ENCODE peak calls at places on chromosomes 4 and X, in five cellular contexts. One of them, this sample, is unnamed.
A peak's percentile ranks its signal among the peaks of the same experiment; 100 is the strongest.

GRCh38 chr4:81081156-81081555 is 50.6 kb downstream of the BMP3 start:
- DNase-seq in HL-60: no peak
- DNase-seq in stomach: no peak
- DNase-seq in suprapubic skin: no peak
- DNase-seq in endothelial cell of umbilical vein: no peak
- DNase-seq in this sample: no peak

GRCh38 chr4:168859100-168859499 is 151.0 kb downstream of the CBR4 start:
- DNase-seq in HL-60: no peak
- DNase-seq in stomach: no peak
- DNase-seq in suprapubic skin: no peak
- DNase-seq in endothelial cell of umbilical vein: no peak
- DNase-seq in this sample: no peak

GRCh38 chrX:45596190-45596808 is 395.6 kb upstream of the DIPK2B start:
- DNase-seq in HL-60: no peak
- DNase-seq in stomach: no peak
- DNase-seq in suprapubic skin: no peak
- DNase-seq in endothelial cell of umbilical vein: peak; percentile 25
- DNase-seq in this sample: no peak

GRCh38 chr4:107718351-107718965 is 1.6 kb downstream of the PAPSS1 start:
- DNase-seq in HL-60: peak; percentile 43
- DNase-seq in stomach: no peak
- DNase-seq in suprapubic skin: no peak
- DNase-seq in endothelial cell of umbilical vein: no peak
- DNase-seq in this sample: no peak

GRCh38 chr4:137819964-137820383 is 287.7 kb upstream of the PCDH18 start:
- DNase-seq in HL-60: peak; percentile 26
- DNase-seq in stomach: no peak
- DNase-seq in suprapubic skin: no peak
- DNase-seq in endothelial cell of umbilical vein: peak; percentile 61
- DNase-seq in this sample: peak; percentile 12

GRCh38 chr4:98199247-98199646 is 56.0 kb upstream of the STPG2 start:
- DNase-seq in HL-60: no peak
- DNase-seq in stomach: no peak
- DNase-seq in suprapubic skin: no peak
- DNase-seq in endothelial cell of umbilical vein: no peak
- DNase-seq in this sample: no peak

GRCh38 chrX:153642313-153642654 is 4.7 kb upstream of the DUSP9 start:
- DNase-seq in HL-60: no peak
- DNase-seq in stomach: no peak
- DNase-seq in suprapubic skin: no peak
- DNase-seq in endothelial cell of umbilical vein: no peak
- DNase-seq in this sample: no peak

GRCh38 chr4:37864786-37865185 is 26.1 kb upstream of the TBC1D1 start:
- DNase-seq in HL-60: peak; percentile 76
- DNase-seq in stomach: no peak
- DNase-seq in suprapubic skin: no peak
- DNase-seq in endothelial cell of umbilical vein: no peak
- DNase-seq in this sample: no peak

GRCh38 chrX:23287191-23287764 is 47.4 kb upstream of the PTCHD1 start:
- DNase-seq in HL-60: no peak
- DNase-seq in stomach: no peak
- DNase-seq in suprapubic skin: no peak
- DNase-seq in endothelial cell of umbilical vein: no peak
- DNase-seq in this sample: no peak

GRCh38 chr4:173546776-173547175 is 16.7 kb upstream of the HAND2 start:
- DNase-seq in HL-60: no peak
- DNase-seq in stomach: no peak
- DNase-seq in suprapubic skin: no peak
- DNase-seq in endothelial cell of umbilical vein: no peak
- DNase-seq in this sample: no peak
- H3K27me3 ChIP-seq in HL-60: peaks cover 19% of the 10 kb centered on the region
- H3K27me3 ChIP-seq in stomach: peaks cover 9% of the 10 kb centered on the region
- H3K27me3 ChIP-seq in suprapubic skin: peaks cover 58% of the 10 kb centered on the region
- H3K27me3 ChIP-seq in endothelial cell of umbilical vein: peaks cover 20% of the 10 kb centered on the region
- H3K27me3 ChIP-seq in this sample: peaks cover under 1% of the 10 kb centered on the region

GRCh38 chr4:40546506-40546905 is 83.2 kb downstream of the RBM47 start:
- DNase-seq in HL-60: no peak
- DNase-seq in stomach: peak; percentile 75
- DNase-seq in suprapubic skin: no peak
- DNase-seq in endothelial cell of umbilical vein: no peak
- DNase-seq in this sample: no peak
- TF ChIP-seq POLR2AphosphoS5 in HL-60: no peak
- TF ChIP-seq POLR2AphosphoS5 in stomach: no peak
- TF ChIP-seq POLR2AphosphoS5 in suprapubic skin: no peak
- TF ChIP-seq POLR2AphosphoS5 in endothelial cell of umbilical vein: no peak
- TF ChIP-seq POLR2AphosphoS5 in this sample: no peak

DNA sequence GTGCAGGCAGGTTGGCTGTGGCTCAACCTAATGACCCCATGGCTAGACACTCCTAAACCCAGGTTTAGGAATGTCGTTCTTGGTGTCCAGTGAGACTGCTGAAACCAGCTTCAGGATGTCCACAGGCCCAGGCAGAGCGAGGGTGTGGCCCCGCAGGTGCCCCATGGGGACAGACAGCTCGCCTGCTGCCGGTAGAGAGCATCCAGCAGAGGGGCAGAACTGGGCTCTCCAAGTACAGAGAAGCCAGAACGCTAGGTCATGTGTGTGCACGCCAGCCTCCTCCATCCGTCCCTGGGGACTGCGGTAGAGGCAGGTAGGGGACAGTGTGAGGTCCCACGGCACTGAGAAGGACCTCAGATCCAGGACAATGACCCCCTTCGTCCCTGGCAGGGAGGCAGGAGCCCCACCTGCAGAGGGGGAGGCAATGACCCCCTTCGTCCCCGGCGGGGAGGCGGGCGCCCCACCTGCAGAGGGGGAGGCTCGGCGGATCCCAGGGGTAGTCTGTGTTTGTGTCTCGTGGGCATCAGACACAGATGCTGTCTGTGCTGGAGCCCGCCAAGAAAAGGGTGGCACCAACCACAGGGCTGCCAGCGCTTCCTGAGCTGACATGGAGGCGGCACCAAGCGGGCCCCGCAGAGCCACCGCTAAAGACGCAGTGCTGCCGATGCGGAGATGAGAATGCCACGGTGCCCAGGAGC is 118.4 kb downstream of the FAM53A start:
- DNase-seq in HL-60: no peak
- DNase-seq in stomach: no peak
- DNase-seq in suprapubic skin: no peak
- DNase-seq in endothelial cell of umbilical vein: no peak
- DNase-seq in this sample: no peak
- H3K27me3 ChIP-seq in HL-60: peaks cover 6% of the 10 kb centered on the region
- H3K27me3 ChIP-seq in stomach: peaks cover 47% of the 10 kb centered on the region
- H3K27me3 ChIP-seq in suprapubic skin: peaks cover 74% of the 10 kb centered on the region
- H3K27me3 ChIP-seq in endothelial cell of umbilical vein: no peaks in the 10 kb centered on the region
- H3K27me3 ChIP-seq in this sample: no peaks in the 10 kb centered on the region

GRCh38 chr4:5888222-5888701 is 4.6 kb downstream of the CRMP1 start:
- DNase-seq in HL-60: no peak
- DNase-seq in stomach: no peak
- DNase-seq in suprapubic skin: no peak
- DNase-seq in endothelial cell of umbilical vein: no peak
- DNase-seq in this sample: no peak
- TF ChIP-seq POLR2AphosphoS5 in HL-60: no peak
- TF ChIP-seq POLR2AphosphoS5 in stomach: no peak
- TF ChIP-seq POLR2AphosphoS5 in suprapubic skin: no peak
- TF ChIP-seq POLR2AphosphoS5 in endothelial cell of umbilical vein: no peak
- TF ChIP-seq POLR2AphosphoS5 in this sample: no peak

GRCh38 chr4:1169171-1169671 is 3.2 kb downstream of the SPON2 start:
- DNase-seq in HL-60: no peak
- DNase-seq in stomach: no peak
- DNase-seq in suprapubic skin: no peak
- DNase-seq in endothelial cell of umbilical vein: no peak
- DNase-seq in this sample: no peak
- H3K27me3 ChIP-seq in HL-60: peaks cover 18% of the 10 kb centered on the region
- H3K27me3 ChIP-seq in stomach: peaks cover 25% of the 10 kb centered on the region
- H3K27me3 ChIP-seq in suprapubic skin: peaks cover 31% of the 10 kb centered on the region
- H3K27me3 ChIP-seq in endothelial cell of umbilical vein: peaks cover 33% of the 10 kb centered on the region
- H3K27me3 ChIP-seq in this sample: no peaks in the 10 kb centered on the region

GRCh38 chr4:157004279-157005161 is 32.9 kb upstream of the PDGFC start:
- DNase-seq in HL-60: no peak
- DNase-seq in stomach: no peak
- DNase-seq in suprapubic skin: no peak
- DNase-seq in endothelial cell of umbilical vein: peak; percentile 68
- DNase-seq in this sample: no peak
- TF ChIP-seq POLR2AphosphoS5 in HL-60: no peak
- TF ChIP-seq POLR2AphosphoS5 in stomach: no peak
- TF ChIP-seq POLR2AphosphoS5 in suprapubic skin: peak; percentile 48
- TF ChIP-seq POLR2AphosphoS5 in endothelial cell of umbilical vein: no peak
- TF ChIP-seq POLR2AphosphoS5 in this sample: no peak

GRCh38 chr4:54661686-54662085 is 3.9 kb downstream of the KIT start:
- DNase-seq in HL-60: no peak
- DNase-seq in stomach: no peak
- DNase-seq in suprapubic skin: no peak
- DNase-seq in endothelial cell of umbilical vein: no peak
- DNase-seq in this sample: no peak
- H3K27me3 ChIP-seq in HL-60: peaks cover 7% of the 10 kb centered on the region
- H3K27me3 ChIP-seq in stomach: peaks cover 27% of the 10 kb centered on the region
- H3K27me3 ChIP-seq in suprapubic skin: peaks cover 25% of the 10 kb centered on the region
- H3K27me3 ChIP-seq in endothelial cell of umbilical vein: peaks cover 48% of the 10 kb centered on the region
- H3K27me3 ChIP-seq in this sample: peaks cover 2% of the 10 kb centered on the region

GRCh38 chr4:174216935-174217272 is 66.6 kb downstream of the FBXO8 start:
- DNase-seq in HL-60: no peak
- DNase-seq in stomach: no peak
- DNase-seq in suprapubic skin: no peak
- DNase-seq in endothelial cell of umbilical vein: no peak
- DNase-seq in this sample: no peak

GRCh38 chr4:174217273-174218126 is 66.0 kb downstream of the FBXO8 start:
- DNase-seq in HL-60: no peak
- DNase-seq in stomach: no peak
- DNase-seq in suprapubic skin: no peak
- DNase-seq in endothelial cell of umbilical vein: no peak
- DNase-seq in this sample: no peak

GRCh38 chr4:174214102-174214878 is 69.2 kb downstream of the FBXO8 start:
- DNase-seq in HL-60: no peak
- DNase-seq in stomach: no peak
- DNase-seq in suprapubic skin: no peak
- DNase-seq in endothelial cell of umbilical vein: no peak
- DNase-seq in this sample: no peak

GRCh38 chr4:174215055-174215454 is 68.4 kb downstream of the FBXO8 start:
- DNase-seq in HL-60: no peak
- DNase-seq in stomach: no peak
- DNase-seq in suprapubic skin: no peak
- DNase-seq in endothelial cell of umbilical vein: no peak
- DNase-seq in this sample: no peak

DNA sequence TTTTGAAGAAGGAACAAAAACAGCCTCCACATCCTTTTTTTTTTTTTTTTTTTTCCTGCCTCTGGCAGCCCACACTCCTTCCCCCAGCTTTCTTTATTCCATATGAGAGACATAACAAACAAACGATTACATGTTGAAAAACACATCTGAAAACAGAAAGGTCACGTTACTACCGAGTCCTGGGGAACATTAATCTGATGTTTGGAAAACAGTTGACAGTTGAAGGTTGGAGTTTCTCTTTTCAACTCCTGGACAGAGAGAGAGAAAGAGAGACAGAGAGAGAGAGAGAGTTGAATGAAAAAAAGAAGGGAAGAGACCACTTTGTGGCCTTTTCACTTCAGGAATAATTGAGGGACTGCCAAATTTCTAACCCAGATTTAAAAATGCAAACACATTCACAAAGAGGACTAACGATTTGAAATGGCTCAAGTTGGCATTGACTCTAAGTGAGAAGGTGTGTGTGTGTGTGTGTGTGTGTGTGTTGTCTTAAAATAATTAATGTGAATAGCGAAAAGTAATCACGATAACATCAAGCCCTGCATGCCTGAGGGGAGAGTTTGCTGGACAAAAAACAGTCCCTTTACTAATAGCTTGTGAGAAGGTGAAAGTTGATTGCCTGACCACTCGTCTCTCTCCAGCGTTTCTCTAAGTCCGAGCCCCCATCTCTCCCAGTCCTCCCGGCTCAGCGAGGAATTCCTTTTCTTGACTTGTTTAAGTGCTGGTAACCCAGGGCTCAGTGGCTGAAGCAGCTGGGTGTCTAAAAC is 67.3 kb downstream of the FBXO8 start:
- DNase-seq in HL-60: no peak
- DNase-seq in stomach: no peak
- DNase-seq in suprapubic skin: no peak
- DNase-seq in endothelial cell of umbilical vein: no peak
- DNase-seq in this sample: no peak
- TF ChIP-seq POLR2AphosphoS5 in HL-60: no peak
- TF ChIP-seq POLR2AphosphoS5 in stomach: no peak
- TF ChIP-seq POLR2AphosphoS5 in suprapubic skin: no peak
- TF ChIP-seq POLR2AphosphoS5 in endothelial cell of umbilical vein: no peak
- TF ChIP-seq POLR2AphosphoS5 in this sample: no peak

GRCh38 chr4:10461850-10462400 is 4.7 kb upstream of the ZNF518B start:
- DNase-seq in HL-60: no peak
- DNase-seq in stomach: no peak
- DNase-seq in suprapubic skin: no peak
- DNase-seq in endothelial cell of umbilical vein: no peak
- DNase-seq in this sample: no peak

GRCh38 chr4:10458190-10458589 is 964 bp upstream of the ZNF518B start:
- DNase-seq in HL-60: no peak
- DNase-seq in stomach: no peak
- DNase-seq in suprapubic skin: no peak
- DNase-seq in endothelial cell of umbilical vein: peak; percentile 39
- DNase-seq in this sample: no peak

GRCh38 chr4:10459305-10459704 is 2.1 kb upstream of the ZNF518B start:
- DNase-seq in HL-60: no peak
- DNase-seq in stomach: no peak
- DNase-seq in suprapubic skin: no peak
- DNase-seq in endothelial cell of umbilical vein: no peak
- DNase-seq in this sample: no peak

GRCh38 chr4:10461091-10461849 is 4.0 kb upstream of the ZNF518B start:
- DNase-seq in HL-60: peak; percentile 40
- DNase-seq in stomach: peak; percentile 62
- DNase-seq in suprapubic skin: no peak
- DNase-seq in endothelial cell of umbilical vein: peak; percentile 67
- DNase-seq in this sample: peak; percentile 7

DNA sequence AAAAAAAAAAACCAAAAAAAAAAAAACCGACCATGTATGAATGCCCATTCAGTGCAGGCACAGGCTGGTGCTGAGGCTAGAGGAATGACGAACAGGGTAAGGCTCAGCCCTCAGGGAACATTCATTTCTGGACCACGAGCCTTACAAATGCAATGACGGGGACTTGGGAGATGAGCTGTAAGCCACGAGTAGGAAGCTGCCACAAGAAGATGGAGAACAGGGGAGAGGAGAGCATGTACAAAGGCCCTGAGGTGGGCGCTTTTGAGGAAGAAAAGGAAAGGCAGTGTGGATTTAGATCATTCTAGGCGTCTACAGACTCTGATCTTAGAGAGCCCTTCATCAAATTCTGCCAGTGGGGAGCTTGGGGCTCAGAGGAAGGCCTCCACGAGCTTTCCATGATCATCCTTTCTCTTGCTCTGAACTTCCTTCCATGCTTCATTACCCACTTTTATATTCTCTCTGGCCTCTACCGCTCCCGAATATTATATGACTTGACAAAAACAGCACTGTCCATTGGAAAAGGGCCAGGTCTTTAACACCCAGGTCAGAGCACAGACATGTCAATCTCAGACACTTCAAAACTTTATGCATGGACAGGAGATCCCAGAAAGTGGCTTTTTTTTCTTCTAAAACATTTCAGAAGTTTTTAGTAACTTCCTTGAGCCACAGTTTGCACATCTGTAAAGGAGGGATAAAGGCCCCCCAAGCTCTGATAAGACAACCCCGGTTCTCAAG is 3.3 kb upstream of the ZNF518B start:
- DNase-seq in HL-60: no peak
- DNase-seq in stomach: no peak
- DNase-seq in suprapubic skin: no peak
- DNase-seq in endothelial cell of umbilical vein: no peak
- DNase-seq in this sample: no peak
- H3K27me3 ChIP-seq in HL-60: peaks cover 22% of the 10 kb centered on the region
- H3K27me3 ChIP-seq in stomach: peaks cover 22% of the 10 kb centered on the region
- H3K27me3 ChIP-seq in suprapubic skin: peaks cover 29% of the 10 kb centered on the region
- H3K27me3 ChIP-seq in endothelial cell of umbilical vein: peaks cover 20% of the 10 kb centered on the region
- H3K27me3 ChIP-seq in this sample: no peaks in the 10 kb centered on the region